ENCODE peak calls at places on chromosomes 6 and 20, in eight cellular contexts. U is stimulated activated CD8-positive, alpha-beta memory T cell treated with anti-CD3 and anti-CD28 coated beads, Interleukin-4, amount 100 ng/mL, for 24 hours; V is effector memory CD4-positive, alpha-beta T cell; L is GM12865; Y is foreskin melanocyte; J is foreskin keratinocyte; C is AG09319; X is GM04504. G is an unnamed sample.

GRCh38 chr20:4112490-4113420 is 97.4 kb upstream of the RNF24 start:
- DNase-seq in J (no peak), Y (no peak), L (peak; percentile 87), U (no peak), X (no peak), V (no peak), C (no peak), G (no peak)

GRCh38 chr6:145199961-145200360 is 535.4 kb downstream of the EPM2A start:
- DNase-seq in U (no peak), C (no peak), V (no peak), L (no peak), Y (no peak), X (no peak), J (no peak), G (no peak)

GRCh38 chr6:27091661-27092315 is 155.7 kb upstream of the PRSS16 start:
- DNase-seq in J (peak; percentile 87), C (peak; percentile 69), L (peak; percentile 91), Y (peak; percentile 90), V (no peak), X (peak; percentile 58), U (peak; percentile 37), G (no peak)

GRCh38 chr6:140156131-140156530 is 781.7 kb upstream of the CITED2 start:
- DNase-seq in X (no peak), C (no peak), L (no peak), U (no peak), Y (no peak), V (no peak), J (peak; percentile 13), G (no peak)

GRCh38 chr20:402496-402885 is 5.6 kb upstream of the RBCK1 start:
- DNase-seq in U (no peak), C (no peak), J (no peak), L (peak; percentile 29), X (no peak), V (no peak), Y (no peak), G (no peak)

GRCh38 chr6:153126218-153126617 is 4.9 kb downstream of the RGS17 start:
- DNase-seq in X (no peak), J (no peak), U (no peak), V (no peak), C (no peak), L (no peak), Y (no peak), G (no peak)

GRCh38 chr6:15987569-15987968 is 141.3 kb upstream of the MYLIP start:
- DNase-seq in X (no peak), L (no peak), Y (peak; percentile 66), C (no peak), J (no peak), V (no peak), U (no peak), G (no peak)

GRCh38 chr6:122790740-122791679 is 2.0 kb downstream of the SMPDL3A start:
- DNase-seq in Y (no peak), U (no peak), X (no peak), V (no peak), L (no peak), J (no peak), C (no peak), G (no peak)

GRCh38 chr6:160534050-160534696 is 129.9 kb downstream of the LPA start:
- DNase-seq in X (no peak), C (peak; percentile 14), L (peak; percentile 57), J (no peak), Y (peak; percentile 39), V (peak; percentile 25), U (peak; percentile 51), G (no peak)

GRCh38 chr6:25755496-25755895 is 954 bp downstream of the SLC17A4 start:
- DNase-seq in X (no peak), U (no peak), Y (no peak), J (no peak), L (no peak), V (no peak), C (no peak), G (no peak)

GRCh38 chr6:151179321-151179720 is 60.4 kb upstream of the AKAP12 start:
- DNase-seq in V (no peak), J (peak; percentile 59), C (peak; percentile 73), Y (no peak), L (no peak), X (peak; percentile 57), U (no peak), G (no peak)

GRCh38 chr6:116883005-116883404 is 6.0 kb downstream of the RFX6 start:
- DNase-seq in C (no peak), V (no peak), X (no peak), Y (no peak), U (no peak), J (no peak), L (no peak), G (no peak)

GRCh38 chr20:55415567-55416142 is 589.7 kb downstream of the CBLN4 start:
- DNase-seq in Y (peak; percentile 1), V (no peak), X (no peak), C (no peak), J (no peak), U (no peak), L (no peak), G (no peak)